ENCODE peak calls at places on chromosome 10, in six cellular contexts. U is B cell, E is left lung, Q is NAMALWA, V is T-cell, L is left kidney. J is an unnamed sample.

GRCh38 chr10:105585753-105586152 is 944.7 kb downstream of the SORCS3 start:
- DNase-seq in E (no peak), Q (no peak), U (no peak), L (peak), V (no peak), J (no peak)

GRCh38 chr10:3538850-3539531 is 246.0 kb downstream of the KLF6 start:
- DNase-seq in U (no peak), Q (no peak), E (peak), V (no peak), L (peak), J (no peak)

GRCh38 chr10:18140149-18140956 is at the start of gene CACNB2:
- DNase-seq in E (peak), Q (no peak), L (peak), V (no peak), U (no peak), J (peak)

GRCh38 chr10:86652361-86653202 is 1.8 kb upstream of the OPN4 start:
- DNase-seq in L (no peak), E (peak), V (peak), Q (no peak), U (peak), J (no peak)

GRCh38 chr10:103470755-103471653 is 8.0 kb downstream of the CALHM3 start:
- DNase-seq in Q (peak), V (peak), L (no peak), U (peak), E (peak), J (no peak)

GRCh38 chr10:105974803-105975456 is 1189.6 kb downstream of the SORCS1 start:
- DNase-seq in U (no peak), V (no peak), L (peak), E (no peak), Q (peak), J (peak)

GRCh38 chr10:13567030-13567429 is 19.7 kb upstream of the PRPF18 start:
- DNase-seq in E (peak), V (no peak), Q (no peak), U (no peak), L (no peak), J (no peak)

GRCh38 chr10:128035557-128035973 is 90.7 kb downstream of the MKI67 start:
- DNase-seq in Q (peak), U (no peak), E (peak), V (peak), L (peak), J (peak)

GRCh38 chr10:120005408-120006280 is 113.1 kb downstream of the SEC23IP start:
- DNase-seq in E (no peak), U (no peak), V (no peak), L (peak), Q (no peak), J (no peak)

GRCh38 chr10:62185914-62186692 is 82.5 kb downstream of the RTKN2 start:
- DNase-seq in U (no peak), E (no peak), Q (no peak), L (no peak), V (no peak), J (no peak)

GRCh38 chr10:55203319-55203718 is 402.3 kb upstream of the PCDH15 start:
- DNase-seq in V (no peak), Q (no peak), U (no peak), L (no peak), E (no peak), J (no peak)

GRCh38 chr10:6134099-6134880 is 45.5 kb downstream of the RBM17 start:
- DNase-seq in E (no peak), V (no peak), Q (no peak), L (no peak), U (no peak), J (no peak)

GRCh38 chr10:128540806-128541739 is 414.9 kb upstream of the MKI67 start:
- DNase-seq in L (peak), Q (no peak), V (no peak), E (no peak), U (no peak), J (peak)

GRCh38 chr10:30550967-30551815 is 78.4 kb downstream of the LYZL2 start:
- DNase-seq in Q (no peak), V (no peak), L (no peak), U (no peak), E (no peak), J (no peak)

GRCh38 chr10:133089461-133089800 is 1.7 kb downstream of the ADGRA1 start:
- DNase-seq in Q (no peak), V (no peak), E (no peak), L (no peak), U (no peak), J (peak)

GRCh38 chr10:132575320-132576201 is 38.0 kb downstream of the INPP5A start:
- DNase-seq in L (peak), U (no peak), E (peak), V (no peak), Q (no peak), J (peak)

GRCh38 chr10:1117651-1118050 is 61.5 kb downstream of the WDR37 start:
- DNase-seq in L (no peak), E (no peak), U (no peak), Q (no peak), V (no peak), J (no peak)

GRCh38 chr10:52883996-52884871 is 111.7 kb upstream of the MBL2 start:
- DNase-seq in Q (peak), U (no peak), L (peak), V (no peak), E (no peak), J (peak)

GRCh38 chr10:77901743-77902142 is 24.8 kb downstream of the DLG5 start:
- DNase-seq in U (no peak), V (no peak), E (no peak), Q (no peak), L (no peak), J (no peak)

GRCh38 chr10:70542565-70542938 is 60.0 kb downstream of the PRF1 start:
- DNase-seq in Q (no peak), U (no peak), E (no peak), L (no peak), V (no peak), J (no peak)

J was measured in retina.